ENCODE peak calls at places on chromosome 16, in nine cellular contexts. Y, E, A, C, I, X, N, O and P are unnamed samples.
A peak's percentile ranks its signal among the peaks of the same experiment; 100 is the strongest.

GRCh38 chr16:28258571-28258970 is 33.8 kb upstream of the SBK1 start:
- DNase-seq in O (no peak), C (no peak), I (no peak), E (peak; percentile 40), X (no peak), A (no peak), Y (peak; percentile 47), N (no peak), P (no peak)

GRCh38 chr16:525520-526180 is 1.9 kb upstream of the CAPN15 start:
- DNase-seq in A (no peak), I (peak; percentile 91), O (peak; percentile 81), C (no peak), N (peak; percentile 47), Y (peak; percentile 83), E (peak; percentile 81), X (peak; percentile 75), P (peak; percentile 6)

GRCh38 chr16:53620476-53620875 is 83.2 kb downstream of the RPGRIP1L start:
- DNase-seq in C (no peak), E (no peak), Y (no peak), I (no peak), X (no peak), N (no peak), A (no peak), O (no peak), P (no peak)

GRCh38 chr16:85819711-85820110 is 20.2 kb downstream of the COX4I1 start:
- DNase-seq in X (no peak), O (no peak), E (no peak), N (no peak), Y (no peak), A (no peak), I (no peak), C (no peak), P (no peak)

GRCh38 chr16:57166951-57167350 is 18.9 kb downstream of the PSME3IP1 start:
- DNase-seq in E (no peak), Y (no peak), I (no peak), O (no peak), N (no peak), C (peak; percentile 35), A (no peak), X (no peak), P (peak; percentile 78)

GRCh38 chr16:56245197-56245596 is 53.9 kb downstream of the GNAO1 start:
- DNase-seq in O (no peak), X (peak; percentile 66), E (peak; percentile 58), I (peak; percentile 15), N (no peak), A (no peak), C (no peak), Y (no peak), P (no peak)

GRCh38 chr16:84319146-84319760 is 24.6 kb downstream of the WFDC1 start:
- DNase-seq in N (no peak), O (no peak), C (no peak), I (no peak), X (no peak), Y (no peak), E (no peak), A (no peak), P (no peak)

GRCh38 chr16:26645629-26646028 is 421.1 kb upstream of the C16orf82 start:
- DNase-seq in E (no peak), I (peak; percentile 10), A (no peak), Y (no peak), O (no peak), X (no peak), C (no peak), N (peak; percentile 24), P (no peak)

GRCh38 chr16:74562117-74562516 is 44.8 kb downstream of the GLG1 start:
- DNase-seq in O (no peak), C (no peak), I (no peak), E (no peak), A (no peak), X (no peak), N (no peak), Y (no peak), P (no peak)

GRCh38 chr16:87138316-87138715 is 178.9 kb downstream of the C16orf95 start:
- DNase-seq in C (no peak), A (no peak), O (no peak), X (no peak), E (no peak), Y (no peak), I (no peak), N (no peak), P (no peak)

GRCh38 chr16:23152386-23153178 is 3.3 kb upstream of the USP31 start:
- DNase-seq in O (no peak), I (no peak), N (no peak), Y (no peak), E (no peak), X (no peak), A (no peak), C (peak; percentile 84), P (no peak)

GRCh38 chr16:85754403-85754802 is 3.5 kb upstream of the C16orf74 start:
- DNase-seq in C (no peak), N (no peak), E (no peak), A (no peak), X (no peak), Y (no peak), O (no peak), I (no peak), P (peak; percentile 69)

GRCh38 chr16:18788828-18789514 is 1.2 kb downstream of the RPS15A start:
- DNase-seq in O (no peak), Y (no peak), C (no peak), N (no peak), X (no peak), E (peak; percentile 14), I (no peak), A (no peak), P (no peak)

GRCh38 chr16:2056681-2057407 is 9.1 kb downstream of the TSC2 start:
- DNase-seq in A (no peak), I (no peak), X (no peak), O (no peak), Y (no peak), E (no peak), C (no peak), N (no peak), P (peak; percentile 86)

GRCh38 chr16:28923652-28924398 is 1.2 kb downstream of the RABEP2 start:
- DNase-seq in I (no peak), Y (no peak), N (no peak), X (no peak), E (no peak), O (no peak), C (no peak), A (no peak), P (no peak)

GRCh38 chr16:72021043-72021442 is 12.5 kb downstream of the DHODH start:
- DNase-seq in E (no peak), O (no peak), C (no peak), X (no peak), A (no peak), Y (no peak), I (no peak), N (no peak), P (no peak)

GRCh38 chr16:27221576-27222498 is 18.5 kb downstream of the KDM8 start:
- DNase-seq in Y (peak; percentile 34), X (no peak), N (no peak), E (peak; percentile 82), O (no peak), C (no peak), A (no peak), I (no peak), P (no peak)

GRCh38 chr16:12542818-12543699 is 260.6 kb downstream of the CPPED1 start:
- DNase-seq in C (no peak), E (no peak), Y (no peak), X (no peak), N (no peak), A (no peak), I (no peak), O (no peak), P (no peak)

GRCh38 chr16:2019500-2019899 is at the start of gene NPW:
- DNase-seq in X (no peak), Y (no peak), C (no peak), O (no peak), E (no peak), N (no peak), I (no peak), A (no peak), P (peak; percentile 51)

GRCh38 chr16:61836804-61837398 is 199.3 kb downstream of the CDH8 start:
- DNase-seq in N (no peak), I (no peak), Y (no peak), E (peak; percentile 50), O (no peak), A (no peak), C (no peak), X (no peak), P (no peak)